ENCODE peak calls at places on chromosome 18, in nine cellular contexts. One of them, this sample, is unnamed.

GRCh38 chr18:10851824-10852225 is 297.5 kb downstream of the PIEZO2 start:
- DNase-seq in K562: peak; percentile 63
- DNase-seq in Panc1: peak; percentile 12
- DNase-seq in HCT116: peak; percentile 27
- DNase-seq in GM23338: peak; percentile 78
- DNase-seq in HepG2: peak; percentile 57
- DNase-seq in A549: peak; percentile 16
- DNase-seq in SK-N-SH: peak; percentile 29
- DNase-seq in GM12878: peak; percentile 61
- DNase-seq in this sample: peak; percentile 20

GRCh38 chr18:79867666-79868065 is 69.9 kb downstream of the KCNG2 start:
- DNase-seq in K562: no peak
- DNase-seq in Panc1: no peak
- DNase-seq in HCT116: no peak
- DNase-seq in GM23338: no peak
- DNase-seq in HepG2: no peak
- DNase-seq in A549: no peak
- DNase-seq in SK-N-SH: no peak
- DNase-seq in GM12878: no peak
- DNase-seq in this sample: no peak

GRCh38 chr18:8260319-8260718 is 348.9 kb upstream of the RAB12 start:
- DNase-seq in K562: no peak
- DNase-seq in Panc1: no peak
- DNase-seq in HCT116: no peak
- DNase-seq in GM23338: peak; percentile 23
- DNase-seq in HepG2: no peak
- DNase-seq in A549: no peak
- DNase-seq in SK-N-SH: no peak
- DNase-seq in GM12878: no peak
- DNase-seq in this sample: no peak

GRCh38 chr18:68714356-68714706 is 577 bp downstream of the TMX3 start:
- DNase-seq in K562: peak; percentile 25
- DNase-seq in Panc1: no peak
- DNase-seq in HCT116: no peak
- DNase-seq in GM23338: peak; percentile 18
- DNase-seq in HepG2: peak; percentile 4
- DNase-seq in A549: peak; percentile 6
- DNase-seq in SK-N-SH: peak; percentile 56
- DNase-seq in GM12878: no peak
- DNase-seq in this sample: no peak

GRCh38 chr18:30406728-30407127 is 635.8 kb downstream of the DSC3 start:
- DNase-seq in K562: no peak
- DNase-seq in Panc1: no peak
- DNase-seq in HCT116: no peak
- DNase-seq in GM23338: no peak
- DNase-seq in HepG2: no peak
- DNase-seq in A549: no peak
- DNase-seq in SK-N-SH: no peak
- DNase-seq in GM12878: no peak
- DNase-seq in this sample: no peak

GRCh38 chr18:28032177-28032576 is 144.8 kb downstream of the CDH2 start:
- DNase-seq in K562: no peak
- DNase-seq in Panc1: no peak
- DNase-seq in HCT116: no peak
- DNase-seq in GM23338: no peak
- DNase-seq in HepG2: no peak
- DNase-seq in A549: no peak
- DNase-seq in SK-N-SH: no peak
- DNase-seq in GM12878: no peak
- DNase-seq in this sample: no peak

GRCh38 chr18:10081477-10081876 is 167.7 kb downstream of the VAPA start:
- DNase-seq in K562: peak; percentile 44
- DNase-seq in Panc1: no peak
- DNase-seq in HCT116: no peak
- DNase-seq in GM23338: no peak
- DNase-seq in HepG2: peak; percentile 41
- DNase-seq in A549: no peak
- DNase-seq in SK-N-SH: no peak
- DNase-seq in GM12878: no peak
- DNase-seq in this sample: no peak

GRCh38 chr18:44693030-44693784 is 12.5 kb downstream of the SETBP1 start:
- DNase-seq in K562: no peak
- DNase-seq in Panc1: no peak
- DNase-seq in HCT116: no peak
- DNase-seq in GM23338: no peak
- DNase-seq in HepG2: no peak
- DNase-seq in A549: no peak
- DNase-seq in SK-N-SH: no peak
- DNase-seq in GM12878: no peak
- DNase-seq in this sample: no peak

GRCh38 chr18:54794819-54795218 is 33.5 kb upstream of the RAB27B start:
- DNase-seq in K562: no peak
- DNase-seq in Panc1: no peak
- DNase-seq in HCT116: no peak
- DNase-seq in GM23338: no peak
- DNase-seq in HepG2: no peak
- DNase-seq in A549: no peak
- DNase-seq in SK-N-SH: no peak
- DNase-seq in GM12878: no peak
- DNase-seq in this sample: no peak

GRCh38 chr18:8301427-8302172 is 307.6 kb upstream of the RAB12 start:
- DNase-seq in K562: no peak
- DNase-seq in Panc1: no peak
- DNase-seq in HCT116: no peak
- DNase-seq in GM23338: no peak
- DNase-seq in HepG2: peak; percentile 45
- DNase-seq in A549: no peak
- DNase-seq in SK-N-SH: no peak
- DNase-seq in GM12878: no peak
- DNase-seq in this sample: no peak

GRCh38 chr18:22238681-22239080 is 69.3 kb downstream of the GATA6 start:
- DNase-seq in K562: no peak
- DNase-seq in Panc1: no peak
- DNase-seq in HCT116: no peak
- DNase-seq in GM23338: peak; percentile 51
- DNase-seq in HepG2: no peak
- DNase-seq in A549: no peak
- DNase-seq in SK-N-SH: no peak
- DNase-seq in GM12878: no peak
- DNase-seq in this sample: no peak

GRCh38 chr18:22238036-22238435 is 68.6 kb downstream of the GATA6 start:
- DNase-seq in K562: no peak
- DNase-seq in Panc1: no peak
- DNase-seq in HCT116: no peak
- DNase-seq in GM23338: peak; percentile 3
- DNase-seq in HepG2: no peak
- DNase-seq in A549: no peak
- DNase-seq in SK-N-SH: no peak
- DNase-seq in GM12878: no peak
- DNase-seq in this sample: no peak

GRCh38 chr18:22243513-22243912 is 74.1 kb downstream of the GATA6 start:
- DNase-seq in K562: no peak
- DNase-seq in Panc1: no peak
- DNase-seq in HCT116: no peak
- DNase-seq in GM23338: no peak
- DNase-seq in HepG2: no peak
- DNase-seq in A549: no peak
- DNase-seq in SK-N-SH: no peak
- DNase-seq in GM12878: no peak
- DNase-seq in this sample: no peak

GRCh38 chr18:22241806-22242440 is 72.5 kb downstream of the GATA6 start:
- DNase-seq in K562: no peak
- DNase-seq in Panc1: no peak
- DNase-seq in HCT116: no peak
- DNase-seq in GM23338: no peak
- DNase-seq in HepG2: no peak
- DNase-seq in A549: no peak
- DNase-seq in SK-N-SH: no peak
- DNase-seq in GM12878: no peak
- DNase-seq in this sample: no peak
- H3K27ac ChIP-seq in K562: no peak overlapping the region
- H3K27ac ChIP-seq in Panc1: no peak overlapping the region
- H3K27ac ChIP-seq in HCT116: no peak overlapping the region
- H3K27ac ChIP-seq in GM23338: no peak overlapping the region
- H3K27ac ChIP-seq in HepG2: no peak overlapping the region
- H3K27ac ChIP-seq in A549: no peak overlapping the region
- H3K27ac ChIP-seq in SK-N-SH: no peak overlapping the region
- H3K27ac ChIP-seq in GM12878: no peak overlapping the region
- H3K27ac ChIP-seq in this sample: no peak overlapping the region

GRCh38 chr18:830315-830901 is 18.4 kb upstream of the YES1 start:
- DNase-seq in K562: peak; percentile 55
- DNase-seq in Panc1: no peak
- DNase-seq in HCT116: no peak
- DNase-seq in GM23338: peak; percentile 72
- DNase-seq in HepG2: no peak
- DNase-seq in A549: no peak
- DNase-seq in SK-N-SH: no peak
- DNase-seq in GM12878: no peak
- DNase-seq in this sample: peak; percentile 73
- TF ChIP-seq REST in K562: no peak
- TF ChIP-seq REST in Panc1: no peak
- TF ChIP-seq REST in HCT116: no peak
- TF ChIP-seq REST in GM23338: no peak
- TF ChIP-seq REST in HepG2: no peak
- TF ChIP-seq REST in A549: no peak
- TF ChIP-seq REST in SK-N-SH: no peak
- TF ChIP-seq REST in GM12878: no peak
- TF ChIP-seq REST in this sample: no peak

DNA sequence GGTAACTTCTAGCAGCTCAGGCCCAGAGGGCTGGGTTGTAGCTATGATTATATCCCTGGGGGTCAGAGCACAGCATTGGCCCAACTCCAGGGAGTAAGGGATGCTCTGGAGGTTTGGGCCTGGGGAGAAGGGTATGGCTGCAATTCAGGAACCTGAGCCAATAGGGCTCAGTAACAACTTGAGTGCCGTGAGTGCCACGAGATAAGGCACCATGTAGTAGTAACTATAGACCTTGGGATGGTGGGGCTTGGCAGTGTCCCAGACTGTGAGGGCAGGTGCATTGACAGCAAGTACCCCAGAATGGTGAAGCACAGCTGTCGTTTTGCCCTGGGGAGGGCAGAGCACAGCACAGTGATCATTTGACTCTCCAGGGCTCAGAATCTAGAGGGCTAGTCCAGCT is 45.1 kb upstream of the ZNF396 start:
- DNase-seq in K562: no peak
- DNase-seq in Panc1: no peak
- DNase-seq in HCT116: no peak
- DNase-seq in GM23338: no peak
- DNase-seq in HepG2: no peak
- DNase-seq in A549: no peak
- DNase-seq in SK-N-SH: no peak
- DNase-seq in GM12878: no peak
- DNase-seq in this sample: no peak
- H3K27ac ChIP-seq in K562: no peak overlapping the region
- H3K27ac ChIP-seq in Panc1: no peak overlapping the region
- H3K27ac ChIP-seq in HCT116: no peak overlapping the region
- H3K27ac ChIP-seq in GM23338: no peak overlapping the region
- H3K27ac ChIP-seq in HepG2: no peak overlapping the region
- H3K27ac ChIP-seq in A549: no peak overlapping the region
- H3K27ac ChIP-seq in SK-N-SH: no peak overlapping the region
- H3K27ac ChIP-seq in GM12878: no peak overlapping the region
- H3K27ac ChIP-seq in this sample: no peak overlapping the region

GRCh38 chr18:76569644-76570415 is 74.8 kb upstream of the ZNF516 start:
- DNase-seq in K562: no peak
- DNase-seq in Panc1: no peak
- DNase-seq in HCT116: no peak
- DNase-seq in GM23338: no peak
- DNase-seq in HepG2: no peak
- DNase-seq in A549: no peak
- DNase-seq in SK-N-SH: no peak
- DNase-seq in GM12878: no peak
- DNase-seq in this sample: no peak
- TF ChIP-seq REST in K562: no peak
- TF ChIP-seq REST in Panc1: no peak
- TF ChIP-seq REST in HCT116: no peak
- TF ChIP-seq REST in GM23338: no peak
- TF ChIP-seq REST in HepG2: no peak
- TF ChIP-seq REST in A549: no peak
- TF ChIP-seq REST in SK-N-SH: no peak
- TF ChIP-seq REST in GM12878: no peak
- TF ChIP-seq REST in this sample: no peak

This sample was measured in HL-60.